ENCODE peak calls at places on chromosomes 6 and 20, in four cellular contexts. One of them, this sample, is unnamed.

GRCh38 chr6:128371113-128371512 is 149.3 kb downstream of the PTPRK start:
- DNase-seq in heart left ventricle: no peak
- DNase-seq in astrocyte of the spinal cord: no peak
- DNase-seq in omental fat pad: no peak
- DNase-seq in this sample: no peak

GRCh38 chr6:151111670-151112069 is 128.1 kb upstream of the AKAP12 start:
- DNase-seq in astrocyte of the spinal cord: no peak
- DNase-seq in omental fat pad: no peak
- DNase-seq in heart left ventricle: no peak
- DNase-seq in this sample: peak

GRCh38 chr6:2471474-2471873 is 226.1 kb upstream of the GMDS start:
- DNase-seq in heart left ventricle: no peak
- DNase-seq in omental fat pad: no peak
- DNase-seq in astrocyte of the spinal cord: no peak
- DNase-seq in this sample: no peak

GRCh38 chr6:3628143-3628840 is 123.2 kb downstream of the PXDC1 start:
- DNase-seq in astrocyte of the spinal cord: no peak
- DNase-seq in heart left ventricle: no peak
- DNase-seq in omental fat pad: no peak
- DNase-seq in this sample: no peak

GRCh38 chr20:30286157-30286556 is 971.3 kb upstream of the DEFB115 start:
- DNase-seq in heart left ventricle: no peak
- DNase-seq in astrocyte of the spinal cord: no peak
- DNase-seq in omental fat pad: no peak
- DNase-seq in this sample: no peak

GRCh38 chr6:12119085-12119588 is 107.0 kb downstream of the HIVEP1 start:
- DNase-seq in heart left ventricle: no peak
- DNase-seq in astrocyte of the spinal cord: no peak
- DNase-seq in omental fat pad: no peak
- DNase-seq in this sample: no peak

GRCh38 chr20:12355185-12355584 is 437.5 kb downstream of the BTBD3 start:
- DNase-seq in heart left ventricle: no peak
- DNase-seq in omental fat pad: no peak
- DNase-seq in astrocyte of the spinal cord: no peak
- DNase-seq in this sample: no peak

GRCh38 chr6:89117285-89118108 is at the start of gene SRSF12:
- DNase-seq in astrocyte of the spinal cord: no peak
- DNase-seq in heart left ventricle: peak
- DNase-seq in omental fat pad: no peak
- DNase-seq in this sample: peak

GRCh38 chr6:105136433-105137350 is 43.1 kb downstream of the POPDC3 start:
- DNase-seq in heart left ventricle: peak
- DNase-seq in omental fat pad: no peak
- DNase-seq in astrocyte of the spinal cord: peak
- DNase-seq in this sample: peak

GRCh38 chr20:16518068-16518783 is 55.0 kb downstream of the KIF16B start:
- DNase-seq in heart left ventricle: no peak
- DNase-seq in omental fat pad: no peak
- DNase-seq in astrocyte of the spinal cord: peak
- DNase-seq in this sample: peak
- TF ChIP-seq CTCF in heart left ventricle: peak
- TF ChIP-seq CTCF in omental fat pad: no peak
- TF ChIP-seq CTCF in astrocyte of the spinal cord: peak
- TF ChIP-seq CTCF in this sample: peak

GRCh38 chr6:137076277-137077068 is 31.7 kb upstream of the IL20RA start:
- DNase-seq in heart left ventricle: peak
- DNase-seq in omental fat pad: no peak
- DNase-seq in astrocyte of the spinal cord: peak
- DNase-seq in this sample: peak
- TF ChIP-seq CTCF in heart left ventricle: peak
- TF ChIP-seq CTCF in omental fat pad: no peak
- TF ChIP-seq CTCF in astrocyte of the spinal cord: peak
- TF ChIP-seq CTCF in this sample: peak

GRCh38 chr6:154937306-154938244 is 57.5 kb upstream of the TIAM2 start:
- DNase-seq in omental fat pad: no peak
- DNase-seq in heart left ventricle: no peak
- DNase-seq in astrocyte of the spinal cord: peak
- DNase-seq in this sample: no peak
- TF ChIP-seq CTCF in omental fat pad: no peak
- TF ChIP-seq CTCF in heart left ventricle: no peak
- TF ChIP-seq CTCF in astrocyte of the spinal cord: peak
- TF ChIP-seq CTCF in this sample: no peak

GRCh38 chr20:53786445-53787267 is 193.0 kb upstream of the ZNF217 start:
- DNase-seq in heart left ventricle: no peak
- DNase-seq in omental fat pad: no peak
- DNase-seq in astrocyte of the spinal cord: no peak
- DNase-seq in this sample: peak

GRCh38 chr20:53792946-53793536 is 199.4 kb upstream of the ZNF217 start:
- DNase-seq in omental fat pad: no peak
- DNase-seq in astrocyte of the spinal cord: no peak
- DNase-seq in heart left ventricle: no peak
- DNase-seq in this sample: no peak

GRCh38 chr20:53788253-53789022 is 194.8 kb upstream of the ZNF217 start:
- DNase-seq in omental fat pad: no peak
- DNase-seq in heart left ventricle: no peak
- DNase-seq in astrocyte of the spinal cord: no peak
- DNase-seq in this sample: no peak

GRCh38 chr20:53793783-53794383 is 200.2 kb upstream of the ZNF217 start:
- DNase-seq in omental fat pad: no peak
- DNase-seq in astrocyte of the spinal cord: no peak
- DNase-seq in heart left ventricle: no peak
- DNase-seq in this sample: no peak

DNA sequence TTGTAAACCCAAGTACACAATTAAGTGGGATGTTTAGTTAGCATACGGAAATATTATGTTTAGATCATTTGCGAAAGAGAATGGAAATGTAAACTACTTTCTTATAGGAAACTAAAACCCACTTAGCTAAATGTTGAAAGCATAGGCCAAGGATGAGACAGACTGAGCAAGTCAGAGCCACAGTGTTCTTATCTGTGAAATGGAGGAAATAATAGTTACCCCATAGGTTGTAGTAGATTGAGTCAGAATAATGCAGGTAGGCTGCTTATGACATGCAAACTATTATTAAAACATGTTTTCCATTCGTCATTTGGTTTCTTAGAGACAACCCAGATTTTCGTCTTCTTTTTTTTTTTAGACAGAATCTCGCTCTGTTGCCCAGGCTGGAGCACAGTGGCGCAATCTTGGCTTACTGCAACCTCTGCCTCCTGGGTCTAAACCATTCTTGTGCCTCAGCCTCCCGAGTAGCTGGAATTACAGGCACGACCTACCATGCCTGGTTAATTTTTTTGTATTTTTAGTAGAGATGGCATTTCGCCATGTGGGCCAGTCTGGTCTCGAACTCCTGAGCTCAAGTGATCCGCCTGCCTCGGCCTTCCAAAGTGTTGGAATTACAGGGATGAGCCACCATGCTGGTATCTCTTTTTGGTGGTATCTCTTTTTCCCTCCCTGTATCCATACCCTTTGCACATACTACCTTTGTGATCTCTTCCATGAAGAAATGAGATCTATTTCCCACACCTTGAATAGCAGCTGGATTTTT is 196.5 kb upstream of the ZNF217 start:
- DNase-seq in astrocyte of the spinal cord: no peak
- DNase-seq in omental fat pad: no peak
- DNase-seq in heart left ventricle: no peak
- DNase-seq in this sample: no peak
- TF ChIP-seq CTCF in astrocyte of the spinal cord: no peak
- TF ChIP-seq CTCF in omental fat pad: no peak
- TF ChIP-seq CTCF in heart left ventricle: no peak
- TF ChIP-seq CTCF in this sample: no peak